ENCODE peak calls at places on chromosomes 3 and 15, in nine cellular contexts. L is PC-3, G is HCT116, P is GM23338, J is hepatocyte, C is MM.1S, Y is OCI-LY7, B is GM23248, I is SK-N-SH. M is an unnamed sample.

GRCh38 chr15:44719293-44719999 is 8.1 kb downstream of the B2M start:
- DNase-seq in L (peak; percentile 25), G (no peak), P (peak; percentile 33), J (no peak), C (peak; percentile 67), Y (peak; percentile 65), B (no peak), I (no peak), M (no peak)

GRCh38 chr3:127815641-127816605 is 6.4 kb downstream of the MGLL start:
- DNase-seq in L (no peak), G (no peak), P (no peak), J (peak; percentile 73), C (no peak), Y (no peak), B (no peak), I (no peak), M (no peak)

GRCh38 chr3:182925330-182925943 is 54.9 kb downstream of the DCUN1D1 start:
- DNase-seq in L (no peak), G (no peak), P (no peak), J (no peak), C (peak; percentile 99), Y (no peak), B (peak; percentile 81), I (no peak), M (no peak)

GRCh38 chr3:81245505-81245904 is 515.9 kb downstream of the GBE1 start:
- DNase-seq in L (no peak), G (no peak), P (no peak), J (no peak), C (no peak), Y (no peak), B (peak; percentile 39), I (no peak), M (no peak)

GRCh38 chr3:107710851-107711250 is 188.1 kb downstream of the BBX start:
- DNase-seq in L (peak; percentile 27), G (peak; percentile 15), P (no peak), J (peak; percentile 8), C (no peak), Y (no peak), B (peak; percentile 59), I (no peak), M (no peak)

GRCh38 chr3:128395500-128396125 is 71.1 kb downstream of the DNAJB8 start:
- DNase-seq in L (no peak), G (no peak), P (no peak), J (no peak), C (no peak), Y (no peak), B (peak; percentile 23), I (peak; percentile 72), M (no peak)

GRCh38 chr3:150495149-150495548 is 51.1 kb downstream of the SERP1 start:
- DNase-seq in L (peak; percentile 16), G (no peak), P (no peak), J (peak; percentile 15), C (no peak), Y (no peak), B (no peak), I (no peak), M (peak; percentile 10)

GRCh38 chr15:92797168-92798052 is 102.7 kb upstream of the CHD2 start:
- DNase-seq in L (peak; percentile 94), G (peak; percentile 73), P (peak; percentile 93), J (peak; percentile 91), C (peak; percentile 84), Y (peak; percentile 89), B (peak; percentile 82), I (peak; percentile 62), M (peak; percentile 89)

GRCh38 chr3:180934638-180935037 is 22.2 kb downstream of the FXR1 start:
- DNase-seq in L (peak; percentile 38), G (no peak), P (no peak), J (no peak), C (no peak), Y (no peak), B (peak; percentile 32), I (no peak), M (no peak)

GRCh38 chr3:23161308-23161707 is 41.8 kb upstream of the UBE2E2 start:
- DNase-seq in L (peak; percentile 43), G (no peak), P (no peak), J (no peak), C (no peak), Y (no peak), B (peak; percentile 17), I (no peak), M (no peak)

GRCh38 chr3:127011270-127011992 is 28.5 kb downstream of the PLXNA1 start:
- DNase-seq in L (no peak), G (no peak), P (no peak), J (no peak), C (no peak), Y (no peak), B (peak; percentile 62), I (peak; percentile 84), M (no peak)

GRCh38 chr3:25021816-25022215 is 406.2 kb upstream of the RARB start:
- DNase-seq in L (peak; percentile 6), G (no peak), P (peak; percentile 15), J (peak; percentile 35), C (no peak), Y (no peak), B (peak; percentile 52), I (no peak), M (no peak)

GRCh38 chr15:91385301-91385700 is 285.2 kb downstream of the SV2B start:
- DNase-seq in L (peak; percentile 59), G (no peak), P (no peak), J (no peak), C (no peak), Y (no peak), B (peak; percentile 1), I (no peak), M (no peak)
- TF ChIP-seq EZH2phosphoT487 in L (no peak), G (no peak), P (no peak), J (no peak), C (no peak), Y (no peak), B (no peak), I (no peak), M (no peak)

GRCh38 chr15:80492874-80493273 is 88.7 kb downstream of the ARNT2 start:
- DNase-seq in L (no peak), G (no peak), P (no peak), J (no peak), C (no peak), Y (no peak), B (no peak), I (no peak), M (no peak)

GRCh38 chr15:80492409-80492808 is 88.2 kb downstream of the ARNT2 start:
- DNase-seq in L (no peak), G (no peak), P (no peak), J (no peak), C (no peak), Y (no peak), B (no peak), I (no peak), M (no peak)

GRCh38 chr15:80496101-80496500 is 91.9 kb downstream of the ARNT2 start:
- DNase-seq in L (no peak), G (no peak), P (no peak), J (no peak), C (no peak), Y (no peak), B (no peak), I (no peak), M (no peak)

GRCh38 chr15:80495406-80495942 is 91.3 kb downstream of the ARNT2 start:
- DNase-seq in L (no peak), G (no peak), P (no peak), J (no peak), C (no peak), Y (no peak), B (peak; percentile 63), I (no peak), M (no peak)

GRCh38 chr15:80494311-80494710 is 90.1 kb downstream of the ARNT2 start:
- DNase-seq in L (peak; percentile 47), G (no peak), P (no peak), J (no peak), C (no peak), Y (no peak), B (peak; percentile 68), I (no peak), M (no peak)
- TF ChIP-seq EZH2phosphoT487 in L (no peak), G (no peak), P (no peak), J (no peak), C (no peak), Y (no peak), B (peak; percentile 77), I (no peak), M (no peak)

DNA sequence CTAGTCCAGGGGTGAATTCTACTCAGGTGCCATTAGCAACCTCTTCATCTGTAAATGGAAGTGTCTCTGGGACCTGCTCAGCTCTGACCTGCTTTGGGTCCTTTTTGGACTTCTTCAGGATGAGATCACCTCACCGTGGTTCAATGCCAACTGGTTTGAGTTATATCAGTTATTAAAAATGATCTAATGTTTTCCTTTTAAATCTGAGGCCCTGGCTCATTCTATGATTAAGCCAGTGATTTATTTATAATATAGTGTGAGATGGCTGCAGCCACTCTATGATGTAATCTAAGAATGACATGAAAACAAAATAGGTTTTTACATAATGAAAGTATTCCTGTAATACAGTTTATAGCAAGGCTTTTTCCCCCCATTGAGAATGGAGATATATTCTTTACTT is 79.4 kb downstream of the LPP start:
- DNase-seq in L (peak; percentile 52), G (no peak), P (no peak), J (no peak), C (no peak), Y (no peak), B (peak; percentile 76), I (no peak), M (no peak)
- TF ChIP-seq EZH2phosphoT487 in L (no peak), G (no peak), P (no peak), J (no peak), C (no peak), Y (no peak), B (no peak), I (no peak), M (no peak)

GRCh38 chr3:141307351-141308059 is 60.8 kb upstream of the ZBTB38 start:
- DNase-seq in L (no peak), G (no peak), P (no peak), J (no peak), C (no peak), Y (no peak), B (no peak), I (no peak), M (no peak)

GRCh38 chr3:141306276-141306675 is 62.0 kb upstream of the ZBTB38 start:
- DNase-seq in L (no peak), G (no peak), P (no peak), J (no peak), C (no peak), Y (no peak), B (peak; percentile 51), I (no peak), M (no peak)

GRCh38 chr3:141306922-141307321 is 61.4 kb upstream of the ZBTB38 start:
- DNase-seq in L (peak; percentile 13), G (no peak), P (no peak), J (no peak), C (no peak), Y (no peak), B (peak; percentile 21), I (no peak), M (no peak)

GRCh38 chr3:141303481-141304223 is 64.7 kb upstream of the ZBTB38 start:
- DNase-seq in L (peak; percentile 82), G (peak; percentile 51), P (peak; percentile 86), J (peak; percentile 87), C (peak; percentile 84), Y (peak; percentile 81), B (peak; percentile 70), I (peak; percentile 66), M (peak; percentile 74)

DNA sequence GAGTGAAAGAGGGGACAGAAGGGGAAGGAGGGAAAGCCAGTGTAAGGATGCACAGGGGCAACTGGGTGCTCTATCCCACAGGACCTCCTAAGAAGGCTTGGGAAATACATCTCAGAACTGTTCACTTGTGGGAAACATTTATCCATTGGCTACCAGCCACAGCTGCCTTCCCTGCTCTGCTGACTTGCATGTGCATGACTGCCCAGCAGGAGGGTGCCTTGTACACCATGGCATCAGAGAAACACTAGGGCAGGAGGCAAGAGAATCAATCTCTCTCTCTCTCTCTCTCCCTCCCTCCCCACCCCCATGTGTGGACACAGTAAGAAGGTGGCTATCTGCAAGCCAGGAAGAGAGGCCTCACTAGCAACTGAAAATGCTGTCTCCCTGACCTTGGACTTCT is 62.9 kb upstream of the ZBTB38 start:
- DNase-seq in L (peak; percentile 37), G (no peak), P (peak; percentile 21), J (no peak), C (no peak), Y (no peak), B (peak; percentile 75), I (no peak), M (peak; percentile 26)
- TF ChIP-seq EZH2phosphoT487 in L (no peak), G (no peak), P (no peak), J (no peak), C (no peak), Y (no peak), B (no peak), I (no peak), M (no peak)